ENCODE peak calls at places on chromosome 3, in ten cellular contexts. G is cardiac fibroblast; B is cortex of kidney; C is ELF-1; S is activated T-cell treated with anti-CD3 and anti-CD28 coated beads, Interleukin-2, amount 50 U/mL, for 1 hour; Q is psoas muscle; H is left lobe of liver; R is activated naive CD4-positive, alpha-beta T cell; M is dorsolateral prefrontal cortex; U is fibroblast of gingiva. F is an unnamed sample.

GRCh38 chr3:2823016-2823415 is 287.2 kb downstream of the IL5RA start:
- DNase-seq in S (no peak), G (no peak), R (no peak), H (no peak), M (no peak), Q (no peak), B (no peak), C (no peak), U (no peak), F (no peak)

GRCh38 chr3:126524429-126524988 is 554 bp downstream of the CHST13 start:
- DNase-seq in H (peak), R (no peak), C (no peak), S (no peak), M (no peak), B (no peak), G (no peak), U (no peak), Q (no peak), F (no peak)

GRCh38 chr3:84960581-84960980 is 1.8 kb downstream of the CADM2 start:
- DNase-seq in B (no peak), Q (no peak), U (no peak), M (no peak), S (no peak), G (no peak), R (no peak), H (no peak), C (no peak), F (peak)

GRCh38 chr3:192296845-192297244 is 430.5 kb downstream of the FGF12 start:
- DNase-seq in Q (no peak), B (no peak), C (no peak), R (no peak), U (no peak), M (no peak), G (no peak), H (no peak), S (no peak), F (no peak)

GRCh38 chr3:30476373-30477082 is 129.9 kb upstream of the TGFBR2 start:
- DNase-seq in H (no peak), C (no peak), G (peak), U (peak), S (no peak), Q (no peak), R (no peak), B (no peak), M (no peak), F (no peak)

GRCh38 chr3:129612350-129613204 is 6.1 kb upstream of the PLXND1 start:
- DNase-seq in R (no peak), U (no peak), C (peak), S (no peak), H (no peak), M (no peak), Q (no peak), B (no peak), G (no peak), F (no peak)

GRCh38 chr3:193825617-193826016 is 232.6 kb downstream of the OPA1 start:
- DNase-seq in C (no peak), R (no peak), U (no peak), H (no peak), Q (no peak), M (no peak), S (no peak), B (no peak), G (no peak), F (no peak)

GRCh38 chr3:160038862-160039562 is 50.4 kb downstream of the IL12A start:
- DNase-seq in R (no peak), H (no peak), M (no peak), C (peak), Q (no peak), S (no peak), B (no peak), U (no peak), G (peak), F (peak)

GRCh38 chr3:52331091-52331490 is 15.0 kb downstream of the DNAH1 start:
- DNase-seq in R (no peak), Q (no peak), G (no peak), H (no peak), S (no peak), B (no peak), M (no peak), U (no peak), C (no peak), F (no peak)

GRCh38 chr3:149468504-149469212 is 5.8 kb upstream of the TM4SF4 start:
- DNase-seq in U (no peak), B (no peak), R (no peak), G (no peak), Q (no peak), S (no peak), C (no peak), M (no peak), H (peak), F (no peak)

GRCh38 chr3:167729591-167729990 is 5.1 kb downstream of the PDCD10 start:
- DNase-seq in Q (no peak), C (no peak), R (no peak), U (peak), H (no peak), M (no peak), S (no peak), G (peak), B (no peak), F (no peak)

GRCh38 chr3:30611613-30612421 is 5.4 kb downstream of the TGFBR2 start:
- DNase-seq in C (no peak), M (no peak), U (peak), R (no peak), Q (no peak), B (no peak), H (no peak), S (no peak), G (peak), F (no peak)

GRCh38 chr3:115916866-115917265 is 293.6 kb downstream of the GAP43 start:
- DNase-seq in G (no peak), M (no peak), H (no peak), B (no peak), R (no peak), S (no peak), C (no peak), U (no peak), Q (no peak), F (no peak)

GRCh38 chr3:143775401-143775970 is 72.8 kb downstream of the SLC9A9 start:
- DNase-seq in U (peak), G (peak), R (no peak), Q (no peak), S (no peak), M (no peak), H (no peak), B (no peak), C (no peak), F (no peak)

GRCh38 chr3:111610189-111610588 is 15.0 kb upstream of the ZBED2 start:
- DNase-seq in M (no peak), G (no peak), U (no peak), C (no peak), R (no peak), B (no peak), S (no peak), H (no peak), Q (no peak), F (no peak)

GRCh38 chr3:119195151-119195476 is 21.7 kb downstream of the UPK1B start:
- DNase-seq in G (no peak), M (no peak), S (no peak), B (no peak), Q (no peak), R (no peak), C (no peak), H (no peak), U (no peak), F (no peak)

GRCh38 chr3:4980229-4981159 is 1.3 kb downstream of the BHLHE40 start:
- DNase-seq in C (peak), S (peak), H (peak), M (peak), U (peak), B (no peak), Q (peak), G (peak), R (peak), F (peak)

GRCh38 chr3:45608885-45609284 is 14.3 kb downstream of the LIMD1 start:
- DNase-seq in Q (no peak), C (no peak), B (no peak), S (no peak), U (no peak), H (no peak), G (peak), R (no peak), M (no peak), F (no peak)

GRCh38 chr3:10011644-10012043 is 14.6 kb upstream of the FANCD2 start:
- DNase-seq in H (no peak), B (no peak), S (no peak), G (peak), M (no peak), R (no peak), C (no peak), U (peak), Q (no peak), F (no peak)

GRCh38 chr3:87766736-87767135 is 292.1 kb downstream of the CGGBP1 start:
- DNase-seq in C (no peak), Q (no peak), H (no peak), G (no peak), U (no peak), R (no peak), B (no peak), M (no peak), S (no peak), F (no peak)

GRCh38 chr3:28840976-28841376 is 439.9 kb upstream of the RBMS3 start:
- DNase-seq in H (no peak), C (no peak), B (no peak), G (no peak), U (no peak), Q (no peak), R (no peak), M (no peak), S (no peak), F (no peak)

GRCh38 chr3:10693457-10693856 is 122.6 kb upstream of the SLC6A11 start:
- DNase-seq in C (no peak), B (no peak), H (no peak), M (no peak), S (no peak), U (no peak), G (peak), Q (no peak), R (no peak), F (no peak)

GRCh38 chr3:112308151-112308911 is 14.3 kb upstream of the SLC9C1 start:
- DNase-seq in B (no peak), H (no peak), G (peak), M (no peak), Q (no peak), S (no peak), U (peak), R (no peak), C (peak), F (peak)

GRCh38 chr3:17420668-17421067 is 321.8 kb downstream of the TBC1D5 start:
- DNase-seq in R (no peak), B (no peak), M (no peak), G (no peak), Q (no peak), S (no peak), C (no peak), U (no peak), H (no peak), F (no peak)

GRCh38 chr3:4416961-4417360 is 50.1 kb downstream of the SUMF1 start:
- DNase-seq in H (no peak), C (no peak), R (no peak), S (no peak), M (no peak), Q (peak), G (peak), B (no peak), U (peak), F (peak)

GRCh38 chr3:124298951-124299350 is 307.0 kb upstream of the ROPN1 start:
- DNase-seq in U (no peak), H (no peak), M (no peak), C (peak), G (no peak), Q (no peak), B (no peak), R (no peak), S (no peak), F (peak)

GRCh38 chr3:114809668-114810413 is 337.2 kb downstream of the ZBTB20 start:
- DNase-seq in H (peak), U (peak), M (no peak), R (no peak), C (no peak), B (no peak), Q (no peak), G (no peak), S (no peak), F (no peak)

F was measured in BE2C.